ENCODE peak calls at places on chromosomes 16 and 17, in five cellular contexts. One of them, this sample, is unnamed.

GRCh38 chr17:73973881-73974409 is 229.5 kb upstream of the RPL38 start:
- DNase-seq in prostate gland: no peak
- DNase-seq in heart left ventricle: peak; percentile 62
- DNase-seq in right lobe of liver: no peak
- DNase-seq in transverse colon: no peak
- DNase-seq in this sample: no peak

GRCh38 chr17:50559674-50560184 is 786 bp upstream of the CACNA1G start:
- DNase-seq in prostate gland: no peak
- DNase-seq in heart left ventricle: peak; percentile 66
- DNase-seq in right lobe of liver: no peak
- DNase-seq in transverse colon: peak; percentile 69
- DNase-seq in this sample: peak; percentile 67

GRCh38 chr17:47663997-47664941 is 14.6 kb downstream of the KPNB1 start:
- DNase-seq in prostate gland: peak; percentile 51
- DNase-seq in heart left ventricle: peak; percentile 37
- DNase-seq in right lobe of liver: no peak
- DNase-seq in transverse colon: peak; percentile 60
- DNase-seq in this sample: peak; percentile 42

GRCh38 chr17:8991514-8992285 is 26.2 kb upstream of the PIK3R5 start:
- DNase-seq in prostate gland: peak; percentile 61
- DNase-seq in heart left ventricle: peak; percentile 61
- DNase-seq in right lobe of liver: peak; percentile 46
- DNase-seq in transverse colon: peak; percentile 70
- DNase-seq in this sample: peak; percentile 63

GRCh38 chr16:78215222-78215621 is 115.8 kb downstream of the WWOX start:
- DNase-seq in prostate gland: no peak
- DNase-seq in heart left ventricle: no peak
- DNase-seq in right lobe of liver: no peak
- DNase-seq in transverse colon: no peak
- DNase-seq in this sample: no peak

GRCh38 chr17:1907818-1908698 is 78.3 kb downstream of the RPA1 start:
- DNase-seq in prostate gland: no peak
- DNase-seq in heart left ventricle: peak; percentile 33
- DNase-seq in right lobe of liver: no peak
- DNase-seq in transverse colon: no peak
- DNase-seq in this sample: no peak

GRCh38 chr17:19773534-19773933 is 25.4 kb upstream of the ALDH3A1 start:
- DNase-seq in prostate gland: no peak
- DNase-seq in heart left ventricle: no peak
- DNase-seq in right lobe of liver: no peak
- DNase-seq in transverse colon: no peak
- DNase-seq in this sample: no peak

GRCh38 chr16:89200850-89201466 is 621 bp upstream of the SLC22A31 start:
- DNase-seq in prostate gland: no peak
- DNase-seq in heart left ventricle: peak; percentile 16
- DNase-seq in right lobe of liver: peak; percentile 15
- DNase-seq in transverse colon: no peak
- DNase-seq in this sample: no peak

GRCh38 chr16:31488630-31489564 is 6.0 kb downstream of the SLC5A2 start:
- DNase-seq in prostate gland: no peak
- DNase-seq in heart left ventricle: no peak
- DNase-seq in right lobe of liver: no peak
- DNase-seq in transverse colon: no peak
- DNase-seq in this sample: no peak

GRCh38 chr16:53056528-53056881 is 1.7 kb downstream of the CHD9 start:
- DNase-seq in prostate gland: no peak
- DNase-seq in heart left ventricle: no peak
- DNase-seq in right lobe of liver: peak; percentile 75
- DNase-seq in transverse colon: peak; percentile 35
- DNase-seq in this sample: no peak

GRCh38 chr16:68000024-68000423 is 740 bp upstream of the DPEP2 start:
- DNase-seq in prostate gland: no peak
- DNase-seq in heart left ventricle: no peak
- DNase-seq in right lobe of liver: no peak
- DNase-seq in transverse colon: no peak
- DNase-seq in this sample: no peak

GRCh38 chr17:40791808-40792436 is 7.8 kb downstream of the KRT28 start:
- DNase-seq in prostate gland: no peak
- DNase-seq in heart left ventricle: no peak
- DNase-seq in right lobe of liver: no peak
- DNase-seq in transverse colon: no peak
- DNase-seq in this sample: no peak

GRCh38 chr17:8888704-8889302 is 21.3 kb upstream of the PIK3R6 start:
- DNase-seq in prostate gland: no peak
- DNase-seq in heart left ventricle: peak; percentile 20
- DNase-seq in right lobe of liver: no peak
- DNase-seq in transverse colon: no peak
- DNase-seq in this sample: no peak

GRCh38 chr17:31787857-31788570 is 71.0 kb downstream of the COPRS start:
- DNase-seq in prostate gland: peak; percentile 85
- DNase-seq in heart left ventricle: no peak
- DNase-seq in right lobe of liver: no peak
- DNase-seq in transverse colon: peak; percentile 39
- DNase-seq in this sample: peak; percentile 87

GRCh38 chr16:26530584-26531289 is 536.0 kb upstream of the C16orf82 start:
- DNase-seq in prostate gland: no peak
- DNase-seq in heart left ventricle: no peak
- DNase-seq in right lobe of liver: peak; percentile 36
- DNase-seq in transverse colon: no peak
- DNase-seq in this sample: no peak

GRCh38 chr16:4679156-4679853 is 14.1 kb upstream of the NUDT16L1 start:
- DNase-seq in prostate gland: peak; percentile 45
- DNase-seq in heart left ventricle: peak; percentile 71
- DNase-seq in right lobe of liver: peak; percentile 78
- DNase-seq in transverse colon: peak; percentile 67
- DNase-seq in this sample: no peak

GRCh38 chr17:71959129-71959528 is 161.7 kb upstream of the SOX9 start:
- DNase-seq in prostate gland: no peak
- DNase-seq in heart left ventricle: no peak
- DNase-seq in right lobe of liver: no peak
- DNase-seq in transverse colon: no peak
- DNase-seq in this sample: no peak

GRCh38 chr16:53131363-53132071 is 76.7 kb downstream of the CHD9 start:
- DNase-seq in prostate gland: peak; percentile 46
- DNase-seq in heart left ventricle: peak; percentile 68
- DNase-seq in right lobe of liver: peak; percentile 77
- DNase-seq in transverse colon: peak; percentile 71
- DNase-seq in this sample: peak; percentile 65

GRCh38 chr16:47503936-47504335 is 42.8 kb downstream of the PHKB start:
- DNase-seq in prostate gland: no peak
- DNase-seq in heart left ventricle: no peak
- DNase-seq in right lobe of liver: no peak
- DNase-seq in transverse colon: no peak
- DNase-seq in this sample: no peak

GRCh38 chr17:45371414-45372324 is 54.8 kb upstream of the MAP3K14 start:
- DNase-seq in prostate gland: peak; percentile 82
- DNase-seq in heart left ventricle: peak; percentile 91
- DNase-seq in right lobe of liver: peak; percentile 85
- DNase-seq in transverse colon: peak; percentile 82
- DNase-seq in this sample: peak; percentile 96
- H3K4me3 ChIP-seq in prostate gland: peak overlapping the region; percentile 13
- H3K4me3 ChIP-seq in heart left ventricle: no peak overlapping the region
- H3K4me3 ChIP-seq in right lobe of liver: peak overlapping the region; percentile 57
- H3K4me3 ChIP-seq in transverse colon: peak overlapping the region; percentile 40
- H3K4me3 ChIP-seq in this sample: no peak overlapping the region

GRCh38 chr16:2532494-2533141 is 1.4 kb upstream of the CEMP1 start:
- DNase-seq in prostate gland: peak; percentile 88
- DNase-seq in heart left ventricle: peak; percentile 65
- DNase-seq in right lobe of liver: peak; percentile 78
- DNase-seq in transverse colon: peak; percentile 91
- DNase-seq in this sample: peak; percentile 85
- TF ChIP-seq POLR2A in prostate gland: peak; percentile 64
- TF ChIP-seq POLR2A in heart left ventricle: no peak
- TF ChIP-seq POLR2A in right lobe of liver: peak; percentile 61
- TF ChIP-seq POLR2A in transverse colon: peak; percentile 71
- TF ChIP-seq POLR2A in this sample: no peak

GRCh38 chr16:85056211-85056748 is 28.7 kb downstream of the KIAA0513 start:
- DNase-seq in prostate gland: no peak
- DNase-seq in heart left ventricle: peak; percentile 48
- DNase-seq in right lobe of liver: no peak
- DNase-seq in transverse colon: no peak
- DNase-seq in this sample: no peak

GRCh38 chr16:85052536-85052935 is 24.9 kb downstream of the KIAA0513 start:
- DNase-seq in prostate gland: no peak
- DNase-seq in heart left ventricle: no peak
- DNase-seq in right lobe of liver: no peak
- DNase-seq in transverse colon: no peak
- DNase-seq in this sample: no peak

GRCh38 chr16:85057212-85057889 is 29.8 kb downstream of the KIAA0513 start:
- DNase-seq in prostate gland: no peak
- DNase-seq in heart left ventricle: no peak
- DNase-seq in right lobe of liver: no peak
- DNase-seq in transverse colon: no peak
- DNase-seq in this sample: no peak

GRCh38 chr16:85055503-85056210 is 28.1 kb downstream of the KIAA0513 start:
- DNase-seq in prostate gland: peak; percentile 47
- DNase-seq in heart left ventricle: no peak
- DNase-seq in right lobe of liver: peak; percentile 52
- DNase-seq in transverse colon: peak; percentile 72
- DNase-seq in this sample: no peak

GRCh38 chr16:85054948-85055502 is 27.4 kb downstream of the KIAA0513 start:
- DNase-seq in prostate gland: no peak
- DNase-seq in heart left ventricle: no peak
- DNase-seq in right lobe of liver: no peak
- DNase-seq in transverse colon: no peak
- DNase-seq in this sample: no peak
- H3K4me3 ChIP-seq in prostate gland: no peak overlapping the region
- H3K4me3 ChIP-seq in heart left ventricle: no peak overlapping the region
- H3K4me3 ChIP-seq in right lobe of liver: peak overlapping the region; percentile 9
- H3K4me3 ChIP-seq in transverse colon: peak overlapping the region; percentile 32
- H3K4me3 ChIP-seq in this sample: no peak overlapping the region

GRCh38 chr17:16945141-16945493 is 26.8 kb downstream of the TNFRSF13B start:
- DNase-seq in prostate gland: no peak
- DNase-seq in heart left ventricle: no peak
- DNase-seq in right lobe of liver: no peak
- DNase-seq in transverse colon: no peak
- DNase-seq in this sample: no peak
- TF ChIP-seq POLR2A in prostate gland: no peak
- TF ChIP-seq POLR2A in heart left ventricle: no peak
- TF ChIP-seq POLR2A in right lobe of liver: no peak
- TF ChIP-seq POLR2A in transverse colon: no peak
- TF ChIP-seq POLR2A in this sample: no peak

GRCh38 chr16:17275989-17276530 is 194.7 kb downstream of the XYLT1 start:
- DNase-seq in prostate gland: no peak
- DNase-seq in heart left ventricle: no peak
- DNase-seq in right lobe of liver: no peak
- DNase-seq in transverse colon: no peak
- DNase-seq in this sample: no peak

GRCh38 chr16:17275076-17275732 is 195.6 kb downstream of the XYLT1 start:
- DNase-seq in prostate gland: no peak
- DNase-seq in heart left ventricle: no peak
- DNase-seq in right lobe of liver: no peak
- DNase-seq in transverse colon: peak; percentile 90
- DNase-seq in this sample: no peak

GRCh38 chr16:17276610-17277009 is 194.2 kb downstream of the XYLT1 start:
- DNase-seq in prostate gland: no peak
- DNase-seq in heart left ventricle: no peak
- DNase-seq in right lobe of liver: no peak
- DNase-seq in transverse colon: no peak
- DNase-seq in this sample: no peak

GRCh38 chr16:17278988-17279387 is 191.8 kb downstream of the XYLT1 start:
- DNase-seq in prostate gland: no peak
- DNase-seq in heart left ventricle: no peak
- DNase-seq in right lobe of liver: no peak
- DNase-seq in transverse colon: no peak
- DNase-seq in this sample: no peak

GRCh38 chr16:17277981-17278381 is 192.8 kb downstream of the XYLT1 start:
- DNase-seq in prostate gland: peak; percentile 53
- DNase-seq in heart left ventricle: peak; percentile 45
- DNase-seq in right lobe of liver: no peak
- DNase-seq in transverse colon: peak; percentile 70
- DNase-seq in this sample: no peak
- H3K4me3 ChIP-seq in prostate gland: no peak overlapping the region
- H3K4me3 ChIP-seq in heart left ventricle: no peak overlapping the region
- H3K4me3 ChIP-seq in right lobe of liver: no peak overlapping the region
- H3K4me3 ChIP-seq in transverse colon: no peak overlapping the region
- H3K4me3 ChIP-seq in this sample: no peak overlapping the region

This sample was measured in lower leg skin.